ENCODE peak calls at places on chromosomes 13 and 19, in ten cellular contexts. Q is AG09319; G is stimulated activated CD8-positive, alpha-beta memory T cell treated with anti-CD3 and anti-CD28 coated beads, Interleukin-15, amount 100 ng/mL, for 24 hours; T is psoas muscle; B is Kasumi-1; S is occipital lobe; E is heart right ventricle; X is omental fat pad; D is kidney; P is RPMI8226. M is an unnamed sample.
A peak's percentile ranks its signal among the peaks of the same experiment; 100 is the strongest.

GRCh38 chr19:18160792-18161690 is 8.1 kb downstream of the PIK3R2 start:
- DNase-seq in Q (peak; percentile 19), G (peak; percentile 85), T (peak; percentile 79), B (peak; percentile 20), S (peak; percentile 48), E (no peak), X (peak; percentile 63), D (peak; percentile 90), P (peak; percentile 88), M (peak; percentile 94)

GRCh38 chr19:41161903-41162302 is 31.1 kb upstream of the CYP2S1 start:
- DNase-seq in Q (no peak), G (no peak), T (no peak), B (no peak), S (no peak), E (no peak), X (no peak), D (no peak), P (no peak), M (no peak)

GRCh38 chr13:94481966-94482365 is 2.5 kb upstream of the DCT start:
- DNase-seq in Q (no peak), G (no peak), T (peak; percentile 44), B (no peak), S (no peak), E (no peak), X (no peak), D (no peak), P (no peak), M (no peak)

GRCh38 chr13:32212420-32212819 is 102.7 kb downstream of the ZAR1L start:
- DNase-seq in Q (peak; percentile 39), G (no peak), T (no peak), B (no peak), S (no peak), E (no peak), X (no peak), D (no peak), P (no peak), M (no peak)

GRCh38 chr13:59643239-59643865 is 520.4 kb downstream of the DIAPH3 start:
- DNase-seq in Q (no peak), G (no peak), T (no peak), B (no peak), S (no peak), E (no peak), X (no peak), D (no peak), P (no peak), M (no peak)

GRCh38 chr19:57949296-57949695 is 1.8 kb upstream of the ZNF256 start:
- DNase-seq in Q (no peak), G (no peak), T (no peak), B (no peak), S (no peak), E (no peak), X (no peak), D (no peak), P (no peak), M (no peak)

GRCh38 chr13:39506559-39507390 is 96.2 kb downstream of the LHFPL6 start:
- DNase-seq in Q (no peak), G (no peak), T (no peak), B (no peak), S (no peak), E (no peak), X (no peak), D (no peak), P (no peak), M (no peak)

GRCh38 chr13:54226866-54227265 is 1198.3 kb downstream of the OLFM4 start:
- DNase-seq in Q (no peak), G (no peak), T (no peak), B (no peak), S (no peak), E (no peak), X (no peak), D (no peak), P (no peak), M (no peak)

GRCh38 chr13:72565893-72566292 is 161.5 kb downstream of the MZT1 start:
- DNase-seq in Q (no peak), G (no peak), T (no peak), B (peak; percentile 72), S (no peak), E (no peak), X (no peak), D (no peak), P (peak; percentile 35), M (no peak)

GRCh38 chr19:41156207-41156606 is 36.8 kb upstream of the CYP2S1 start:
- DNase-seq in Q (no peak), G (no peak), T (no peak), B (no peak), S (no peak), E (no peak), X (no peak), D (no peak), P (no peak), M (no peak)

GRCh38 chr13:87677334-87678234 is 6.4 kb downstream of the SLITRK5 start:
- DNase-seq in Q (no peak), G (no peak), T (no peak), B (no peak), S (peak; percentile 46), E (no peak), X (no peak), D (peak; percentile 76), P (peak; percentile 78), M (no peak)

GRCh38 chr19:58182577-58182988 is 278 bp upstream of the ZNF274 start:
- DNase-seq in Q (no peak), G (no peak), T (no peak), B (peak; percentile 61), S (no peak), E (no peak), X (no peak), D (no peak), P (no peak), M (peak; percentile 89)

GRCh38 chr13:32059511-32059984 is 28.0 kb downstream of the FRY start:
- DNase-seq in Q (no peak), G (no peak), T (no peak), B (no peak), S (no peak), E (no peak), X (no peak), D (no peak), P (no peak), M (no peak)

GRCh38 chr13:112441779-112442310 is 65.7 kb downstream of the SPACA7 start:
- DNase-seq in Q (no peak), G (no peak), T (no peak), B (no peak), S (no peak), E (no peak), X (no peak), D (peak; percentile 40), P (no peak), M (no peak)

GRCh38 chr13:77697208-77698103 is at the start of gene SLAIN1:
- DNase-seq in Q (no peak), G (peak; percentile 52), T (peak; percentile 81), B (peak; percentile 94), S (peak; percentile 88), E (peak; percentile 82), X (no peak), D (peak; percentile 93), P (peak; percentile 57), M (peak; percentile 43)

M was measured in lower leg skin.